ENCODE peak calls at places on chromosomes 2 and 18, in six cellular contexts. J is lung, S is AG10803, I is spleen, H is heart right ventricle, Y is mammary epithelial cell. R is an unnamed sample.

GRCh38 chr2:208265371-208265806 is 666 bp upstream of the PIKFYVE start:
- DNase-seq in S (peak; percentile 21), I (peak; percentile 85), Y (no peak), H (no peak), J (no peak), R (peak; percentile 58)

GRCh38 chr2:105522645-105523044 is 123.8 kb upstream of the FHL2 start:
- DNase-seq in Y (no peak), S (peak; percentile 36), I (no peak), H (no peak), J (no peak), R (no peak)

GRCh38 chr2:100650151-100650550 is 87.4 kb downstream of the PDCL3 start:
- DNase-seq in J (no peak), I (no peak), H (no peak), S (no peak), Y (no peak), R (no peak)

GRCh38 chr2:56531668-56532420 is 348.1 kb downstream of the CCDC85A start:
- DNase-seq in Y (no peak), S (peak; percentile 16), I (no peak), H (no peak), J (no peak), R (no peak)

GRCh38 chr2:4533806-4534205 is 830.4 kb downstream of the DCDC2C start:
- DNase-seq in Y (no peak), S (no peak), J (no peak), H (no peak), I (no peak), R (no peak)

GRCh38 chr2:128396500-128396891 is 77.8 kb upstream of the HS6ST1 start:
- DNase-seq in J (no peak), H (no peak), Y (peak; percentile 32), I (peak; percentile 42), S (no peak), R (peak; percentile 54)

GRCh38 chr2:120348134-120349103 is 2.5 kb downstream of the INHBB start:
- DNase-seq in I (no peak), J (peak; percentile 40), Y (no peak), H (no peak), S (peak; percentile 60), R (peak; percentile 58)

GRCh38 chr18:26480897-26481795 is 67.2 kb downstream of the KCTD1 start:
- DNase-seq in S (peak; percentile 94), J (no peak), I (no peak), Y (peak; percentile 87), H (no peak), R (peak; percentile 89)

GRCh38 chr2:203453858-203454451 is 81.1 kb downstream of the RAPH1 start:
- DNase-seq in H (no peak), Y (peak; percentile 21), S (peak; percentile 65), I (no peak), J (no peak), R (peak; percentile 59)

GRCh38 chr2:207073791-207074678 is 91.7 kb downstream of the KLF7 start:
- DNase-seq in Y (no peak), H (no peak), J (no peak), I (no peak), S (peak; percentile 19), R (no peak)

GRCh38 chr18:56240405-56240804 is 398.0 kb downstream of the TXNL1 start:
- DNase-seq in J (no peak), S (peak; percentile 33), H (no peak), I (no peak), Y (peak; percentile 18), R (no peak)

GRCh38 chr2:46535360-46535759 is 56.0 kb downstream of the TMEM247 start:
- DNase-seq in J (no peak), I (no peak), Y (no peak), S (no peak), H (no peak), R (no peak)

GRCh38 chr2:222572761-222573174 is 83.1 kb downstream of the FARSB start:
- DNase-seq in S (peak; percentile 67), I (no peak), J (no peak), H (no peak), Y (no peak), R (peak; percentile 42)

GRCh38 chr2:221958224-221958623 is 340.6 kb downstream of the PAX3 start:
- DNase-seq in I (no peak), S (no peak), Y (no peak), J (no peak), H (no peak), R (no peak)

GRCh38 chr2:238580486-238580885 is 153.8 kb downstream of the ASB1 start:
- DNase-seq in I (peak; percentile 49), Y (no peak), J (no peak), S (no peak), H (no peak), R (no peak)

GRCh38 chr2:55916473-55917049 is 7.0 kb downstream of the EFEMP1 start:
- DNase-seq in H (no peak), S (no peak), J (no peak), Y (no peak), I (no peak), R (no peak)

GRCh38 chr2:217866457-217866856 is 136.3 kb downstream of the TNS1 start:
- DNase-seq in I (no peak), S (no peak), Y (no peak), H (no peak), J (no peak), R (no peak)

GRCh38 chr2:85642725-85643124 is 25.3 kb downstream of the SFTPB start:
- DNase-seq in Y (no peak), I (no peak), S (no peak), J (no peak), H (no peak), R (no peak)

GRCh38 chr2:1268034-1268433 is 145.2 kb upstream of the TPO start:
- DNase-seq in J (no peak), I (no peak), Y (no peak), H (no peak), S (no peak), R (no peak)

GRCh38 chr2:68172990-68173715 is 15.5 kb downstream of the PNO1 start:
- DNase-seq in I (no peak), Y (peak; percentile 75), H (no peak), J (no peak), S (no peak), R (peak; percentile 83)

GRCh38 chr18:48857023-48857694 is 93.6 kb downstream of the SMAD7 start:
- DNase-seq in I (no peak), Y (no peak), S (no peak), J (no peak), H (no peak), R (no peak)

GRCh38 chr18:46060359-46060841 is 11.7 kb downstream of the PSTPIP2 start:
- DNase-seq in I (no peak), H (no peak), J (no peak), Y (no peak), S (no peak), R (no peak)

DNA sequence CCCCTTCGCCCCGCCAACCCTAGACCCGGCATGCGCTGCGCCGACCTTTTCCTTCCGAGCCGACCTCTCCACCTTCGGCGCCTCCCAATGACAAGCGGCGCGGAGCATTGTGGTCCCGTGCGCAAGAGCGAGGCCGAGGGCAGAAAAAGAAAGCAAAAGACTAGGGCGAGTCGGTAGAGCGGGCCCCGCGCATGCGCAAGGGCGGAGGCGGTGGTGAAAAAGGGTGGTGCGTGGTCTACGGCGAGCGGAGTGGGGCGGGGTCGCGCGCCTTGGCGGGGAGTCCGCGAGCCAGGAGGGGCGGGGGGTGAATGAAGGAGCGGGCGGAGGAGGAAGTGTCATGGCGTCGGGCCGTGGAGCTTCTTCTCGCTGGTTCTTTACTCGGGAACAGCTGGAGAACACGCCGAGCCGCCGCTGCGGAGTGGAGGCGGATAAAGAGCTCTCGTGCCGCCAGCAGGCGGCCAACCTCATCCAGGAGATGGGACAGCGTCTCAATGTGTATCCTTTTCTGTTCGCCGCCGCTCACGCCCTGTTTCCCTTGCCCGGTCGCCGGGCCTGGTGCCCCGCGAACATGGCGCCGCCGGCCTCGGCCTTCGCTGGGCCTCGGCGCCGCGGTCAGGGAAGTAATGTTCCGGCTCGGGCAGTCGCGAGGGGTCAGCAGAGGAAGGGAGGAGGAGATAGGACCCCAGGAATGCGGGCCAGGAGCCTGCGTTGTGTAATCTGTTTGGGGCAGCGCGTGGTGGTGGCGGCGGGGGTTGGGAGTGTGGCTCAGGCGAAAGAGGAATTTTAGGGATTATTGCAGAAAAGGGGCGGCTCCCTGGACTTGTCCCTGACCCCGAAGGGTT is at the start of gene CCNT2:
- DNase-seq in I (peak; percentile 100), S (peak; percentile 99), J (peak; percentile 99), H (peak; percentile 100), Y (peak; percentile 99), R (peak; percentile 99)
- TF ChIP-seq CTCF in I (peak; percentile 15), S (no peak), J (no peak), H (peak; percentile 26), Y (no peak), R (peak; percentile 18)

DNA sequence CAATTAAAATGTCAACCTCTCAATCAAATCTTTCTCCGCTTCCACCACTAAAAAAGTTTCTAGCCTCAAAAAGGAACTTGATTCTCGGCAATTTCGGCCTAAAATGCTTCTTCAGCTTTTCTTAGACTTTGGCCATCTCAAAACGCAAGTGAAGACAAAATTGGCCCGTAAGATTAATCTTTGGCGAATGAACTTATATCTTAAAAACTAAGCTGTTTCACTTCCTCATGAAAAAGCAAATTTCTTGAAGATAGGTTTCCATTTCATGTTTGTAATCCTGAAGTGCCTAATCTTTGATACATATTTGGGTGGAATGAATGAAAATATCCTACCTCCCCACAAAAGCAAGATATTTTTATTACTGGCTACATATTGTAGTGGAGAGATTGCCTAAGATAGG is 85.3 kb upstream of the ZEB2 start:
- DNase-seq in J (no peak), S (no peak), I (no peak), Y (no peak), H (no peak), R (no peak)
- H3K4me3 ChIP-seq in J (no peak overlapping the region), S (no peak overlapping the region), I (no peak overlapping the region), Y (no peak overlapping the region), H (no peak overlapping the region), R (no peak overlapping the region)

DNA sequence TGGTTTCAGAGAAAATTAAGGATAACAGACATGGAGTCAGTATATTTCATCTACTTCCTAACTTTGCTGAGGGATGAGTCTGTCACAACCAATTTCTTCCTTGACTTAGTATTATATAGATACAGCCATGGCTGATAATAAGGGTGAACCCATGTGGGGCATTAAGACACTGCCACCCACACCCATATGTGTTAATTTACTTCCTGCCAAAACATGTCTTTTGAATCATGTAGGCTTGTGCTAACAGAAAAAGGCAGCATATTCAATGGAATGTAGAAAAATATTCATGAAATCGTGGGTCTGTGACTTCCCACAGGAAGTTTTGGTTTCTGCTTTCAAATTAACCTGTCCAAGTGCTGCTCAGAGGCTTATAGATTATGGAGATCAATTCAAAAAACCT is 691.5 kb downstream of the EPHA4 start:
- DNase-seq in H (no peak), Y (peak; percentile 52), I (no peak), S (no peak), J (no peak), R (peak; percentile 83)
- TF ChIP-seq CTCF in H (no peak), Y (no peak), I (no peak), S (no peak), J (no peak), R (no peak)

GRCh38 chr2:10042301-10043161 is 819 bp upstream of the KLF11 start:
- DNase-seq in J (peak; percentile 79), H (peak; percentile 88), Y (no peak), I (peak; percentile 91), S (peak; percentile 65), R (peak; percentile 16)

GRCh38 chr2:10043906-10044601 is 704 bp downstream of the KLF11 start:
- DNase-seq in J (peak; percentile 95), H (peak; percentile 99), Y (peak; percentile 88), I (peak; percentile 98), S (peak; percentile 92), R (peak; percentile 95)

GRCh38 chr2:10043256-10043905 is at the start of gene KLF11:
- DNase-seq in H (peak; percentile 94), J (peak; percentile 88), Y (peak; percentile 82), I (peak; percentile 96), S (peak; percentile 87), R (peak; percentile 90)

GRCh38 chr2:10039658-10040410 is 3.5 kb upstream of the KLF11 start:
- DNase-seq in S (peak; percentile 68), H (peak; percentile 47), Y (no peak), I (no peak), J (no peak), R (peak; percentile 31)

GRCh38 chr2:10041711-10042110 is 1.6 kb upstream of the KLF11 start:
- DNase-seq in J (no peak), I (no peak), S (no peak), H (no peak), Y (no peak), R (no peak)
- H3K4me3 ChIP-seq in J (no peak overlapping the region), I (no peak overlapping the region), S (no peak overlapping the region), H (no peak overlapping the region), Y (no peak overlapping the region), R (no peak overlapping the region)

R was measured in epithelial cell of esophagus.